ENCODE peak calls at places on chromosomes 11 and 22, in six cellular contexts. P is MV-4-11, F is posterior vena cava, T is activated T-cell treated with anti-CD3 and anti-CD28 coated beads for 4 hours, X is GM13977, A is EL. E is an unnamed sample.

GRCh38 chr22:25388415-25388814 is 169.0 kb downstream of the CRYBB2 start:
- DNase-seq in P (no peak), X (no peak), T (no peak), F (no peak), A (no peak), E (no peak)

GRCh38 chr11:66454253-66454652 is 12.5 kb upstream of the PELI3 start:
- DNase-seq in P (no peak), F (no peak), X (no peak), A (no peak), T (no peak), E (no peak)

GRCh38 chr11:100640646-100641045 is 46.4 kb upstream of the ARHGAP42 start:
- DNase-seq in A (no peak), X (no peak), P (no peak), F (no peak), T (no peak), E (no peak)

GRCh38 chr11:12560861-12561260 is 113.4 kb upstream of the TEAD1 start:
- DNase-seq in X (no peak), A (no peak), F (no peak), P (no peak), T (no peak), E (no peak)

GRCh38 chr22:49373801-49374226 is 453.9 kb downstream of the BRD1 start:
- DNase-seq in T (no peak), F (peak), X (no peak), P (no peak), A (no peak), E (no peak)

GRCh38 chr22:47051435-47052175 is 289.2 kb downstream of the TBC1D22A start:
- DNase-seq in X (no peak), P (no peak), T (no peak), A (no peak), F (peak), E (no peak)

GRCh38 chr11:95678988-95679387 is 110.6 kb downstream of the FAM76B start:
- DNase-seq in A (no peak), P (no peak), T (no peak), X (no peak), F (no peak), E (no peak)

GRCh38 chr22:31139866-31140716 is at the start of gene PLA2G3:
- DNase-seq in X (no peak), A (peak), T (no peak), F (peak), P (no peak), E (no peak)

GRCh38 chr11:106076923-106077608 is at the start of gene KBTBD3:
- DNase-seq in F (peak), A (peak), X (peak), P (peak), T (peak), E (peak)

GRCh38 chr11:35237860-35238715 is 99.1 kb downstream of the CD44 start:
- DNase-seq in X (peak), T (peak), A (peak), P (peak), F (no peak), E (no peak)

GRCh38 chr11:114082767-114083181 is 23.3 kb downstream of the ZBTB16 start:
- DNase-seq in P (peak), A (no peak), X (no peak), F (no peak), T (no peak), E (no peak)

GRCh38 chr11:61123775-61124571 is 21.7 kb downstream of the CD5 start:
- DNase-seq in T (no peak), X (no peak), F (no peak), A (no peak), P (no peak), E (no peak)

GRCh38 chr11:114280696-114281095 is 15.5 kb upstream of the NNMT start:
- DNase-seq in F (peak), P (no peak), A (peak), X (no peak), T (no peak), E (no peak)

GRCh38 chr11:118939948-118940598 is 14.3 kb upstream of the BCL9L start:
- DNase-seq in F (no peak), T (no peak), A (no peak), P (peak), X (no peak), E (no peak)

GRCh38 chr11:6666302-6667183 is 10.9 kb upstream of the DCHS1 start:
- DNase-seq in P (no peak), X (no peak), A (no peak), F (no peak), T (no peak), E (no peak)

GRCh38 chr22:46815896-46816721 is 53.7 kb downstream of the TBC1D22A start:
- DNase-seq in T (no peak), P (peak), F (peak), A (peak), X (no peak), E (no peak)

GRCh38 chr11:36342327-36342726 is 46.2 kb downstream of the PRR5L start:
- DNase-seq in P (no peak), A (no peak), F (no peak), X (no peak), T (no peak), E (no peak)

GRCh38 chr22:22728382-22728781 is 84.0 kb downstream of the GGTLC2 start:
- DNase-seq in P (no peak), F (no peak), X (no peak), T (no peak), A (no peak), E (no peak)

GRCh38 chr11:34354782-34355181 is 3.0 kb downstream of the ABTB2 start:
- DNase-seq in T (no peak), A (peak), X (no peak), P (no peak), F (no peak), E (no peak)

GRCh38 chr11:6258141-6258540 is 1.5 kb upstream of the CCKBR start:
- DNase-seq in A (no peak), P (no peak), T (no peak), X (no peak), F (no peak), E (no peak)

GRCh38 chr22:47245786-47246185 is 483.3 kb downstream of the TBC1D22A start:
- DNase-seq in X (no peak), A (no peak), F (no peak), P (no peak), T (no peak), E (no peak)

GRCh38 chr11:100984668-100985067 is 144.9 kb downstream of the PGR start:
- DNase-seq in T (no peak), A (no peak), F (no peak), P (no peak), X (peak), E (no peak)

GRCh38 chr22:32615874-32616564 is 141.4 kb downstream of the FBXO7 start:
- DNase-seq in F (peak), P (no peak), X (no peak), T (no peak), A (no peak), E (no peak)

GRCh38 chr11:32829157-32829679 is 509 bp upstream of the PRRG4 start:
- DNase-seq in A (no peak), X (peak), F (no peak), T (no peak), P (no peak), E (no peak)

GRCh38 chr11:23778971-23779370 is 717.9 kb upstream of the LUZP2 start:
- DNase-seq in F (no peak), A (peak), P (no peak), X (no peak), T (no peak), E (no peak)

GRCh38 chr11:134893810-134894685 is 482.0 kb upstream of the B3GAT1 start:
- DNase-seq in X (no peak), F (no peak), P (no peak), T (no peak), A (no peak), E (no peak)

GRCh38 chr11:61473370-61474025 is 35.1 kb upstream of the LRRC10B start:
- DNase-seq in T (no peak), X (no peak), P (no peak), A (peak), F (no peak), E (no peak)

GRCh38 chr22:27934069-27934468 is 15.0 kb upstream of the PITPNB start:
- DNase-seq in F (no peak), P (no peak), A (no peak), X (no peak), T (no peak), E (no peak)

GRCh38 chr11:43987384-43988039 is 45.1 kb downstream of the C11orf96 start:
- DNase-seq in P (no peak), X (no peak), A (peak), T (no peak), F (peak), E (no peak)

GRCh38 chr11:78586452-78587046 is 11.9 kb upstream of the NARS2 start:
- DNase-seq in A (peak), X (peak), T (no peak), P (peak), F (no peak), E (no peak)

GRCh38 chr11:75435571-75435925 is 2.5 kb upstream of the KLHL35 start:
- DNase-seq in A (no peak), X (no peak), T (no peak), P (no peak), F (no peak), E (no peak)

GRCh38 chr11:100876826-100877545 is 189.9 kb downstream of the ARHGAP42 start:
- DNase-seq in P (no peak), A (peak), X (peak), T (no peak), F (no peak), E (no peak)

GRCh38 chr22:40231618-40232313 is 54.0 kb downstream of the TNRC6B start:
- DNase-seq in A (no peak), T (no peak), X (no peak), P (no peak), F (no peak), E (no peak)

GRCh38 chr22:23155831-23156230 is 10.6 kb downstream of the RAB36 start:
- DNase-seq in T (no peak), X (no peak), P (no peak), F (no peak), A (no peak), E (no peak)

GRCh38 chr11:27991731-27992130 is 116.2 kb downstream of the KIF18A start:
- DNase-seq in X (no peak), F (no peak), P (no peak), T (no peak), A (no peak), E (no peak)

GRCh38 chr22:49515486-49515885 is 312.2 kb downstream of the BRD1 start:
- DNase-seq in P (peak), X (no peak), T (no peak), F (no peak), A (no peak), E (no peak)

GRCh38 chr11:113393501-113393985 is 6.0 kb downstream of the ANKK1 start:
- DNase-seq in X (no peak), A (no peak), T (no peak), F (no peak), P (no peak), E (no peak)

GRCh38 chr22:40436460-40437431 is 66.4 kb downstream of the SGSM3 start:
- DNase-seq in X (peak), A (peak), T (no peak), F (no peak), P (peak), E (no peak)